ENCODE peak calls at places on chromosomes 13 and 19, in five cellular contexts. Z is ELR; V is activated CD4-positive, alpha-beta T cell treated with anti-CD3 and anti-CD28 coated beads, Interleukin-2, amount 10 ng/mL, durations not matched to agents 7 days and 5 days; J is GM10248; C is left ventricle myocardium inferior. I is an unnamed sample.

GRCh38 chr13:49651775-49652690 is 23.7 kb downstream of the ARL11 start:
- DNase-seq in Z (no peak), V (no peak), J (no peak), C (no peak), I (no peak)

GRCh38 chr19:35596366-35596999 is 10.5 kb downstream of the PMIS2 start:
- DNase-seq in Z (peak; percentile 38), V (peak; percentile 22), J (peak; percentile 75), C (no peak), I (peak; percentile 25)

GRCh38 chr13:68697551-68697950 is 1410.1 kb upstream of the ATXN8OS start:
- DNase-seq in Z (peak; percentile 40), V (no peak), J (no peak), C (no peak), I (no peak)

GRCh38 chr13:113650275-113650674 is 7.7 kb downstream of the ATP4B start:
- DNase-seq in Z (no peak), V (no peak), J (no peak), C (peak; percentile 3), I (no peak)

GRCh38 chr19:1860133-1860775 is 3.1 kb downstream of the KLF16 start:
- DNase-seq in Z (peak; percentile 75), V (peak; percentile 70), J (peak; percentile 44), C (no peak), I (no peak)

GRCh38 chr19:4580021-4580901 is 20.8 kb upstream of the SEMA6B start:
- DNase-seq in Z (no peak), V (no peak), J (no peak), C (no peak), I (no peak)

GRCh38 chr19:7104783-7105447 is 35.4 kb downstream of the ZNF557 start:
- DNase-seq in Z (no peak), V (no peak), J (no peak), C (no peak), I (no peak)

GRCh38 chr19:49861541-49862410 is 5.6 kb downstream of the PNKP start:
- DNase-seq in Z (no peak), V (no peak), J (no peak), C (no peak), I (no peak)

GRCh38 chr19:9857920-9858746 is 23.0 kb downstream of the PIN1 start:
- DNase-seq in Z (no peak), V (peak; percentile 36), J (peak; percentile 69), C (no peak), I (peak; percentile 58)

GRCh38 chr13:30720470-30720869 is 14.9 kb upstream of the ALOX5AP start:
- DNase-seq in Z (peak; percentile 35), V (no peak), J (peak; percentile 57), C (no peak), I (no peak)

GRCh38 chr13:100440756-100441421 is 147.7 kb downstream of the GGACT start:
- DNase-seq in Z (peak; percentile 77), V (no peak), J (no peak), C (no peak), I (no peak)

GRCh38 chr13:66375756-66376155 is 854.4 kb downstream of the PCDH9 start:
- DNase-seq in Z (no peak), V (no peak), J (no peak), C (no peak), I (no peak)

GRCh38 chr13:38382946-38383345 is 33.3 kb downstream of the UFM1 start:
- DNase-seq in Z (no peak), V (no peak), J (no peak), C (no peak), I (no peak)

GRCh38 chr13:79401259-79402071 is 4.6 kb downstream of the RBM26 start:
- DNase-seq in Z (no peak), V (no peak), J (no peak), C (no peak), I (no peak)

GRCh38 chr13:108214511-108215383 is 589 bp downstream of the LIG4 start:
- DNase-seq in Z (peak; percentile 24), V (peak; percentile 29), J (no peak), C (no peak), I (peak; percentile 20)

GRCh38 chr13:25372275-25373081 is 704 bp downstream of the ATP8A2 start:
- DNase-seq in Z (no peak), V (no peak), J (no peak), C (no peak), I (no peak)

GRCh38 chr19:47707135-47707925 is 5.9 kb upstream of the EHD2 start:
- DNase-seq in Z (peak; percentile 86), V (peak; percentile 83), J (peak; percentile 77), C (peak; percentile 66), I (peak; percentile 78)

GRCh38 chr13:96806750-96807149 is 187.5 kb downstream of the OXGR1 start:
- DNase-seq in Z (no peak), V (no peak), J (no peak), C (no peak), I (no peak)

GRCh38 chr13:112843392-112844250 is 125.4 kb upstream of the MCF2L start:
- DNase-seq in Z (no peak), V (no peak), J (no peak), C (no peak), I (no peak)

GRCh38 chr13:93652942-93653341 is 426.3 kb downstream of the GPC6 start:
- DNase-seq in Z (no peak), V (no peak), J (no peak), C (no peak), I (no peak)

GRCh38 chr13:113398963-113399754 is 35.2 kb upstream of the GRTP1 start:
- DNase-seq in Z (no peak), V (no peak), J (no peak), C (no peak), I (no peak)

GRCh38 chr13:91142572-91142971 is 204.9 kb upstream of the MIR17HG start:
- DNase-seq in Z (peak; percentile 56), V (no peak), J (no peak), C (no peak), I (no peak)

GRCh38 chr13:47066261-47066660 is 169.4 kb upstream of the HTR2A start:
- DNase-seq in Z (no peak), V (no peak), J (no peak), C (no peak), I (no peak)

GRCh38 chr13:110571897-110572777 is 10.6 kb upstream of the RAB20 start:
- DNase-seq in Z (no peak), V (no peak), J (no peak), C (no peak), I (no peak)

GRCh38 chr13:36418022-36418805 is 14.1 kb upstream of the CCNA1 start:
- DNase-seq in Z (peak; percentile 60), V (no peak), J (no peak), C (no peak), I (peak; percentile 28)

GRCh38 chr13:29858231-29858630 is 7.8 kb upstream of the UBL3 start:
- DNase-seq in Z (peak; percentile 63), V (no peak), J (no peak), C (no peak), I (no peak)

GRCh38 chr19:45135176-45135575 is 25.6 kb downstream of the NKPD1 start:
- DNase-seq in Z (no peak), V (no peak), J (no peak), C (no peak), I (no peak)

GRCh38 chr13:33322474-33322827 is 36.9 kb upstream of the STARD13 start:
- DNase-seq in Z (peak; percentile 66), V (no peak), J (no peak), C (peak; percentile 23), I (no peak)

GRCh38 chr13:113851826-113852535 is 11.9 kb downstream of the GAS6 start:
- DNase-seq in Z (no peak), V (no peak), J (no peak), C (no peak), I (no peak)

GRCh38 chr13:113122571-113123225 is at the start of gene F10:
- DNase-seq in Z (peak; percentile 73), V (no peak), J (no peak), C (peak; percentile 70), I (no peak)

GRCh38 chr19:5392476-5392875 is 51.9 kb upstream of the PTPRS start:
- DNase-seq in Z (no peak), V (no peak), J (no peak), C (no peak), I (no peak)

GRCh38 chr19:2846180-2846935 is 5.1 kb downstream of the ZNF555 start:
- DNase-seq in Z (no peak), V (no peak), J (no peak), C (no peak), I (no peak)

GRCh38 chr13:77909827-77910226 is 8.8 kb downstream of the EDNRB start:
- DNase-seq in Z (no peak), V (no peak), J (no peak), C (no peak), I (no peak)

GRCh38 chr19:9039728-9040127 is 29.5 kb upstream of the MUC16 start:
- DNase-seq in Z (no peak), V (no peak), J (no peak), C (no peak), I (no peak)

GRCh38 chr13:78660130-78660857 is 1.3 kb upstream of the OBI1 start:
- DNase-seq in Z (no peak), V (peak; percentile 24), J (peak; percentile 23), C (no peak), I (no peak)

GRCh38 chr19:15227261-15227660 is 5.0 kb downstream of the EPHX3 start:
- DNase-seq in Z (no peak), V (no peak), J (no peak), C (no peak), I (no peak)

GRCh38 chr13:50608357-50608756 is 235.1 kb downstream of the DLEU7 start:
- DNase-seq in Z (no peak), V (no peak), J (no peak), C (no peak), I (no peak)